ENCODE peak calls at places on chromosome 11, in nine cellular contexts. One of them, this sample, is unnamed.

GRCh38 chr11:78151804-78152203 is 12.4 kb upstream of the ALG8 start:
- DNase-seq in adrenal gland: no peak
- DNase-seq in BJ: no peak
- DNase-seq in esophagus muscularis mucosa: no peak
- DNase-seq in PC-3: no peak
- DNase-seq in left lung: no peak
- DNase-seq in GM12865: no peak
- DNase-seq in cardiac muscle cell: no peak
- DNase-seq in MM.1S: no peak
- DNase-seq in this sample: no peak

GRCh38 chr11:113730887-113731726 is 25.0 kb upstream of the TMPRSS5 start:
- DNase-seq in adrenal gland: peak
- DNase-seq in BJ: peak
- DNase-seq in esophagus muscularis mucosa: no peak
- DNase-seq in PC-3: peak
- DNase-seq in left lung: no peak
- DNase-seq in GM12865: peak
- DNase-seq in cardiac muscle cell: peak
- DNase-seq in MM.1S: no peak
- DNase-seq in this sample: peak

GRCh38 chr11:17898782-17899181 is 114.1 kb downstream of the SERGEF start:
- DNase-seq in adrenal gland: no peak
- DNase-seq in BJ: no peak
- DNase-seq in esophagus muscularis mucosa: no peak
- DNase-seq in PC-3: peak
- DNase-seq in left lung: no peak
- DNase-seq in GM12865: no peak
- DNase-seq in cardiac muscle cell: no peak
- DNase-seq in MM.1S: no peak
- DNase-seq in this sample: no peak

GRCh38 chr11:131486100-131486499 is 115.7 kb downstream of the NTM start:
- DNase-seq in adrenal gland: no peak
- DNase-seq in BJ: no peak
- DNase-seq in esophagus muscularis mucosa: no peak
- DNase-seq in PC-3: no peak
- DNase-seq in left lung: no peak
- DNase-seq in GM12865: no peak
- DNase-seq in cardiac muscle cell: peak
- DNase-seq in MM.1S: no peak
- DNase-seq in this sample: no peak

GRCh38 chr11:16195659-16196058 is 160.7 kb downstream of the SOX6 start:
- DNase-seq in adrenal gland: no peak
- DNase-seq in BJ: peak
- DNase-seq in esophagus muscularis mucosa: no peak
- DNase-seq in PC-3: peak
- DNase-seq in left lung: no peak
- DNase-seq in GM12865: no peak
- DNase-seq in cardiac muscle cell: peak
- DNase-seq in MM.1S: no peak
- DNase-seq in this sample: peak

GRCh38 chr11:2991477-2992233 is 474 bp downstream of the NAP1L4 start:
- DNase-seq in adrenal gland: peak
- DNase-seq in BJ: no peak
- DNase-seq in esophagus muscularis mucosa: peak
- DNase-seq in PC-3: no peak
- DNase-seq in left lung: peak
- DNase-seq in GM12865: peak
- DNase-seq in cardiac muscle cell: peak
- DNase-seq in MM.1S: peak
- DNase-seq in this sample: peak

GRCh38 chr11:59186130-59186594 is 14.2 kb downstream of the DTX4 start:
- DNase-seq in adrenal gland: no peak
- DNase-seq in BJ: no peak
- DNase-seq in esophagus muscularis mucosa: no peak
- DNase-seq in PC-3: peak
- DNase-seq in left lung: peak
- DNase-seq in GM12865: peak
- DNase-seq in cardiac muscle cell: peak
- DNase-seq in MM.1S: no peak
- DNase-seq in this sample: peak

GRCh38 chr11:19929147-19929546 is 216.5 kb downstream of the NAV2 start:
- DNase-seq in adrenal gland: no peak
- DNase-seq in BJ: no peak
- DNase-seq in esophagus muscularis mucosa: no peak
- DNase-seq in PC-3: no peak
- DNase-seq in left lung: no peak
- DNase-seq in GM12865: no peak
- DNase-seq in cardiac muscle cell: no peak
- DNase-seq in MM.1S: no peak
- DNase-seq in this sample: no peak

GRCh38 chr11:12685229-12685628 is 11.0 kb downstream of the TEAD1 start:
- DNase-seq in adrenal gland: no peak
- DNase-seq in BJ: no peak
- DNase-seq in esophagus muscularis mucosa: no peak
- DNase-seq in PC-3: peak
- DNase-seq in left lung: no peak
- DNase-seq in GM12865: no peak
- DNase-seq in cardiac muscle cell: no peak
- DNase-seq in MM.1S: no peak
- DNase-seq in this sample: no peak

GRCh38 chr11:28017816-28018215 is 90.1 kb downstream of the KIF18A start:
- DNase-seq in adrenal gland: no peak
- DNase-seq in BJ: peak
- DNase-seq in esophagus muscularis mucosa: no peak
- DNase-seq in PC-3: peak
- DNase-seq in left lung: no peak
- DNase-seq in GM12865: no peak
- DNase-seq in cardiac muscle cell: peak
- DNase-seq in MM.1S: no peak
- DNase-seq in this sample: peak

GRCh38 chr11:105553015-105553414 is 56.9 kb upstream of the GRIA4 start:
- DNase-seq in adrenal gland: no peak
- DNase-seq in BJ: no peak
- DNase-seq in esophagus muscularis mucosa: no peak
- DNase-seq in PC-3: peak
- DNase-seq in left lung: no peak
- DNase-seq in GM12865: no peak
- DNase-seq in cardiac muscle cell: peak
- DNase-seq in MM.1S: no peak
- DNase-seq in this sample: peak

GRCh38 chr11:34994859-34995258 is 78.4 kb downstream of the PDHX start:
- DNase-seq in adrenal gland: no peak
- DNase-seq in BJ: no peak
- DNase-seq in esophagus muscularis mucosa: no peak
- DNase-seq in PC-3: no peak
- DNase-seq in left lung: no peak
- DNase-seq in GM12865: no peak
- DNase-seq in cardiac muscle cell: no peak
- DNase-seq in MM.1S: no peak
- DNase-seq in this sample: no peak

GRCh38 chr11:34999453-34999852 is 83.0 kb downstream of the PDHX start:
- DNase-seq in adrenal gland: no peak
- DNase-seq in BJ: no peak
- DNase-seq in esophagus muscularis mucosa: no peak
- DNase-seq in PC-3: no peak
- DNase-seq in left lung: no peak
- DNase-seq in GM12865: no peak
- DNase-seq in cardiac muscle cell: peak
- DNase-seq in MM.1S: no peak
- DNase-seq in this sample: no peak

GRCh38 chr11:35003658-35004057 is 87.2 kb downstream of the PDHX start:
- DNase-seq in adrenal gland: no peak
- DNase-seq in BJ: no peak
- DNase-seq in esophagus muscularis mucosa: no peak
- DNase-seq in PC-3: peak
- DNase-seq in left lung: no peak
- DNase-seq in GM12865: no peak
- DNase-seq in cardiac muscle cell: no peak
- DNase-seq in MM.1S: no peak
- DNase-seq in this sample: no peak

GRCh38 chr11:34996958-34997357 is 80.5 kb downstream of the PDHX start:
- DNase-seq in adrenal gland: no peak
- DNase-seq in BJ: no peak
- DNase-seq in esophagus muscularis mucosa: no peak
- DNase-seq in PC-3: peak
- DNase-seq in left lung: no peak
- DNase-seq in GM12865: no peak
- DNase-seq in cardiac muscle cell: no peak
- DNase-seq in MM.1S: no peak
- DNase-seq in this sample: no peak

DNA sequence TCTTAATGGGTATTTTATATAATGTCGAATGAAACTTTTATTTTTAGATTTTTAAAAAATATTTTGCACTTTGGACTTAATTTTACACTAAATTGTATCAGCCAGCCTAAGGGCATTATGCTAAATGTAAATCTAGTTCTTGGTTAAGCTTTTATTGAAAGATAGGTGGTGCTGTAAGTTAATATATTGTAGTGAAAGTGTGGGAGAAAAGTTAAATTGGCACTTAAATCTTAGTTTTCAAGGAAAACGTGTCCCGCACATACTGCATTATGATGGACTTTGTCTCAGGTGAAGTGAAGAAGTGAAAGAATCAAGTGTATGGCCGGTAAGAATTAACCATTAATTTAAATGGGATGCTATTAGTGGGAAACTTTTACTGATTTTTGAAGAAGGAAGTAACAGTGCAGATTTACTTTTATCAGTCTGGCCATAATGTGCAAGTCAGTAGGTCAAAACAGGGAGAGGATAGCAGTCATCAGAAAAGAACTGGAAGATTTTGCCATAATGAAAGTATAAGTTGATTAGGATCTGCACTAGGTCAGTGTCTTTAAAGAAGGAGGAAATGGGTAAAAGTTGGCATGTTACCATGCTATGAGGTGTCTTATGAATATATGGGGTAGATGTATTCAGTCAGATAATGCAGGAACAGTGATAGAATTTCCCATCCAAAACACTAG is 81.6 kb downstream of the PDHX start:
- DNase-seq in adrenal gland: no peak
- DNase-seq in BJ: no peak
- DNase-seq in esophagus muscularis mucosa: no peak
- DNase-seq in PC-3: peak
- DNase-seq in left lung: no peak
- DNase-seq in GM12865: no peak
- DNase-seq in cardiac muscle cell: peak
- DNase-seq in MM.1S: no peak
- DNase-seq in this sample: peak
- TF ChIP-seq CTCF in adrenal gland: peak
- TF ChIP-seq CTCF in BJ: peak
- TF ChIP-seq CTCF in esophagus muscularis mucosa: peak
- TF ChIP-seq CTCF in PC-3: peak
- TF ChIP-seq CTCF in left lung: peak
- TF ChIP-seq CTCF in GM12865: peak
- TF ChIP-seq CTCF in cardiac muscle cell: peak
- TF ChIP-seq CTCF in MM.1S: peak
- TF ChIP-seq CTCF in this sample: peak

DNA sequence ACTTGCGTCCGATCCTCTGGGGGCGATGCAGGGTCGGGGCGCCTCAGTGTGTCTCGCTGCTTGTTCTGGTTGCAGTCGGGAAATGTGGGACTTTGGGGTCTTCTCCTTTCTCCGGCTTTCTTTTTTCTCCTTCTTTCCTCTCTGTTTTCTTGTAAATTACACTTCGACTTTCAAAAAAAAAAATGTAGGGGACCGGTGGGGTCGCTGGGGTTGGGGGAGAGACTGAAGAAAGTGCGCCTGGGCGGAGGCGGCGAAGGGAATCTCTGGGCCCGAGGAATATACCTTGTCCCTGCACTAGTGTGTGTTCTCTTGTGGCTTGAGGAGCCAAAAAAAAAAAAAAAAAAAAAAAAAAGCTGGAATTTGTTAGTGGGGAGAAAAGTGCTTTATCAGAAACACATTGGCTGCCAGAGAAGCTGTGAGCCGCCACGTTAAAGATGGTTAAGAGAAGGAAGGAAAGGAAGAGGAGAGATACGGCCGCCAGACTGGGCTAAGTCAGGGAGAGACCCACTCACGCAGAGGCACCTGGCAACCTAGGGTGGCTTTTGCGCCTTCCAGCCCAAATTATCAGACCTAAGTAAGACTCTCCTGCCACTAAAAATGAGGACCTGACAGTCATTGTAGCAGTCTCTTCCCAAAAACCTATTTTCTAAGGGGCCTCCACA is 8.4 kb upstream of the FLI1 start:
- DNase-seq in adrenal gland: no peak
- DNase-seq in BJ: no peak
- DNase-seq in esophagus muscularis mucosa: no peak
- DNase-seq in PC-3: no peak
- DNase-seq in left lung: no peak
- DNase-seq in GM12865: no peak
- DNase-seq in cardiac muscle cell: peak
- DNase-seq in MM.1S: no peak
- DNase-seq in this sample: no peak
- H3K4me3 ChIP-seq in adrenal gland: no peak
- H3K4me3 ChIP-seq in BJ: no peak
- H3K4me3 ChIP-seq in esophagus muscularis mucosa: peak
- H3K4me3 ChIP-seq in PC-3: no peak
- H3K4me3 ChIP-seq in left lung: peak
- H3K4me3 ChIP-seq in GM12865: no peak
- H3K4me3 ChIP-seq in cardiac muscle cell: no peak
- H3K4me3 ChIP-seq in MM.1S: no peak
- H3K4me3 ChIP-seq in this sample: peak

GRCh38 chr11:100010393-100010792 is 676.7 kb upstream of the ARHGAP42 start:
- DNase-seq in adrenal gland: no peak
- DNase-seq in BJ: no peak
- DNase-seq in esophagus muscularis mucosa: no peak
- DNase-seq in PC-3: no peak
- DNase-seq in left lung: no peak
- DNase-seq in GM12865: peak
- DNase-seq in cardiac muscle cell: no peak
- DNase-seq in MM.1S: no peak
- DNase-seq in this sample: no peak
- TF ChIP-seq CTCF in adrenal gland: no peak
- TF ChIP-seq CTCF in BJ: no peak
- TF ChIP-seq CTCF in esophagus muscularis mucosa: no peak
- TF ChIP-seq CTCF in PC-3: peak
- TF ChIP-seq CTCF in left lung: no peak
- TF ChIP-seq CTCF in GM12865: peak
- TF ChIP-seq CTCF in cardiac muscle cell: no peak
- TF ChIP-seq CTCF in MM.1S: no peak
- TF ChIP-seq CTCF in this sample: no peak

GRCh38 chr11:848380-848931 is 5.8 kb downstream of the TSPAN4 start:
- DNase-seq in adrenal gland: no peak
- DNase-seq in BJ: no peak
- DNase-seq in esophagus muscularis mucosa: no peak
- DNase-seq in PC-3: no peak
- DNase-seq in left lung: peak
- DNase-seq in GM12865: peak
- DNase-seq in cardiac muscle cell: no peak
- DNase-seq in MM.1S: peak
- DNase-seq in this sample: peak
- H3K4me3 ChIP-seq in adrenal gland: no peak
- H3K4me3 ChIP-seq in BJ: no peak
- H3K4me3 ChIP-seq in esophagus muscularis mucosa: peak
- H3K4me3 ChIP-seq in PC-3: no peak
- H3K4me3 ChIP-seq in left lung: peak
- H3K4me3 ChIP-seq in GM12865: no peak
- H3K4me3 ChIP-seq in cardiac muscle cell: no peak
- H3K4me3 ChIP-seq in MM.1S: peak
- H3K4me3 ChIP-seq in this sample: no peak

This sample was measured in fibroblast of pulmonary artery.